ENCODE peak calls at places on chromosome 17, in five cellular contexts. B is A549, H is stomach, P is ovary, L is esophagus muscularis mucosa. T is an unnamed sample. For H3K4me1, the result is how much of the 10 kb centered on the place peaks cover.

GRCh38 chr17:55527520-55528118 is 16.4 kb upstream of the SMIM36 start:
- DNase-seq in B (peak), P (peak), L (no peak), H (no peak), T (no peak)

GRCh38 chr17:66941773-66942452 is 22.6 kb upstream of the CACNG4 start:
- DNase-seq in L (no peak), P (no peak), H (no peak), B (no peak), T (no peak)

GRCh38 chr17:38888842-38889241 is 19.0 kb downstream of the LASP1 start:
- DNase-seq in L (no peak), B (no peak), P (no peak), H (no peak), T (no peak)

GRCh38 chr17:1963250-1963649 is 61.9 kb downstream of the RTN4RL1 start:
- DNase-seq in H (no peak), B (no peak), L (no peak), P (no peak), T (no peak)

GRCh38 chr17:81393684-81394376 is 1.4 kb upstream of the BAHCC1 start:
- DNase-seq in P (peak), H (peak), L (peak), B (peak), T (peak)

GRCh38 chr17:51612692-51613091 is 352.3 kb downstream of the UTP18 start:
- DNase-seq in H (no peak), B (no peak), L (no peak), P (no peak), T (no peak)

GRCh38 chr17:74686761-74687160 is 26.0 kb downstream of the CD300LF start:
- DNase-seq in H (no peak), L (no peak), P (no peak), B (peak), T (no peak)

GRCh38 chr17:47806913-47807255 is 14.7 kb downstream of the OSBPL7 start:
- DNase-seq in B (no peak), P (no peak), L (no peak), H (peak), T (no peak)

GRCh38 chr17:75288784-75289121 is 480 bp downstream of the SLC25A19 start:
- DNase-seq in B (no peak), P (no peak), L (no peak), H (peak), T (peak)

GRCh38 chr17:17633310-17633709 is 41.8 kb upstream of the PEMT start:
- DNase-seq in P (no peak), H (no peak), L (no peak), B (no peak), T (no peak)

GRCh38 chr17:17635126-17635525 is 43.6 kb upstream of the PEMT start:
- DNase-seq in L (no peak), H (no peak), P (no peak), B (no peak), T (no peak)

GRCh38 chr17:17641621-17642409 is 39.4 kb upstream of the RAI1 start:
- DNase-seq in L (peak), B (peak), H (peak), P (peak), T (peak)

GRCh38 chr17:17638467-17638866 is 42.8 kb upstream of the RAI1 start:
- DNase-seq in L (no peak), B (no peak), P (no peak), H (no peak), T (no peak)

DNA sequence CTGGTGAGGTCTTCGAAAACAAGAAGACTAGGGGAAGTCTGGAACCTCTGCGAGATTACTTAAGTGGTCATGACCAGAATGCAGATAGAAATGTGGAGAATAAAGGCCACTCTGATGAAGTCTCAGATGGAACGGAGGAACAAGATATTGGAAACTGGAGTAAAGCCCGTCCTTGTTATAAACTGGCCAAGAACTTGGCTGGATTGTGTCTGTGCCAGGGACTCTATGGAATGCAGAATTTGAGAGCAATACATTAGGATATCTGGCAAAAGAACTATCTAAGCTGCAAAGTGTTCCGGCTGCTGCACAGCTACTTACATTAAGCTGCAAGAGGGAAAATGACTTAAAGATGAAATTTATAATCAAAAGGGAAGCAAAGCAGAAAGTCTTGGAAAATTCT is 44.8 kb upstream of the RAI1 start:
- DNase-seq in P (no peak), H (no peak), B (no peak), L (no peak), T (no peak)
- H3K27ac ChIP-seq in P (no peak), H (no peak), B (no peak), L (no peak), T (no peak)

GRCh38 chr17:36901506-36901905 is 35.8 kb upstream of the LHX1 start:
- DNase-seq in L (no peak), H (no peak), P (no peak), B (peak), T (no peak)
- TF ChIP-seq EP300 in L (no peak), H (no peak), P (no peak), B (no peak), T (no peak)

DNA sequence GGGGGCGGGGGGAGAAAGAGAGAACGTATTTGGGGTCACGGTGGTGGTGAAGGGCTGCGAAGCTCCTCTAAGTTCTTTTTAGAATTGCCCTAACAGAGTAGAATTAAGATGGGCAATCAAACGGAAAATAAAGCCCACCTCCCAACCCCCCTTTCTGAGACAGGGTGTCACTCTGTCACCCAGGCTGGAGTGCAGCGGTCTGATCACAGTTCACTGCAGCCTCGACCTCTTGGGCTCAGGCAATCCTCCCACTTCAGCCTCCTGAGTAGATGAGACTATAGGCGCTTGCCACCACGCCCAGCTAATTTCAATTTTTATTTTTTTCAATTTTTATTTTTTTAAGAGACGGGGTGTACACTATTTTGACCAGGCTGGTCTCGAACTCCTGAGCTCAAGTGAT is 710 bp upstream of the CAVIN1 start:
- DNase-seq in L (no peak), H (no peak), P (no peak), B (no peak), T (no peak)
- H3K4me1 ChIP-seq in L (half or more), H (under half), P (under half), B (half or more), T (half or more)

DNA sequence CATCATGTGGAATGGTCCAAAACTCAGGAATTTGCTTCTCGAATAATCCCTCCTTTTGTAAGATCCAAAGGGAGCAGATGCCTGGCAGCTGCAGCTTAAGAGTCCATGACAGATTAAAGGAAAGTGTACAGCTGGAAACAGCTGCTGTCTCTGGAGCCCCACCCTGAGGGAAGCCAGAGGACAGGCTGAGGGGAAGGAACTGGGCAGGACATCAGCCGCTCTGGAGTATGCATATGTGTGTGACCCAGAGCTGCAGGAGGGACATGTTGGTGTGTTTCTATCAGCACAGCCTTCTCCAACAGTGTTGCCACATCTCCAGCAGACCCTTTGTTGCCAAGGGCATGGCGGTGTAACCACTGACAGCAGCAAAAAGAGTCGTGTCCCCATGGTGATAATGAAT is 46.2 kb downstream of the CYB561 start:
- DNase-seq in P (peak), H (peak), L (no peak), B (no peak), T (no peak)
- H3K27ac ChIP-seq in P (no peak), H (no peak), L (peak), B (no peak), T (no peak)

GRCh38 chr17:76402711-76403110 is 18.3 kb downstream of the SPHK1 start:
- DNase-seq in H (no peak), P (no peak), L (no peak), B (no peak), T (no peak)

GRCh38 chr17:76405607-76405966 is 21.2 kb downstream of the SPHK1 start:
- DNase-seq in L (no peak), B (no peak), P (no peak), H (no peak), T (no peak)

GRCh38 chr17:76404256-76404655 is 19.8 kb downstream of the SPHK1 start:
- DNase-seq in P (no peak), H (no peak), B (no peak), L (no peak), T (no peak)

GRCh38 chr17:76405967-76406647 is 21.7 kb downstream of the SPHK1 start:
- DNase-seq in P (peak), B (no peak), H (peak), L (no peak), T (no peak)

GRCh38 chr17:76404976-76405563 is 20.7 kb downstream of the SPHK1 start:
- DNase-seq in L (no peak), P (peak), B (no peak), H (peak), T (no peak)
- TF ChIP-seq EP300 in L (no peak), P (no peak), B (no peak), H (no peak), T (no peak)

DNA sequence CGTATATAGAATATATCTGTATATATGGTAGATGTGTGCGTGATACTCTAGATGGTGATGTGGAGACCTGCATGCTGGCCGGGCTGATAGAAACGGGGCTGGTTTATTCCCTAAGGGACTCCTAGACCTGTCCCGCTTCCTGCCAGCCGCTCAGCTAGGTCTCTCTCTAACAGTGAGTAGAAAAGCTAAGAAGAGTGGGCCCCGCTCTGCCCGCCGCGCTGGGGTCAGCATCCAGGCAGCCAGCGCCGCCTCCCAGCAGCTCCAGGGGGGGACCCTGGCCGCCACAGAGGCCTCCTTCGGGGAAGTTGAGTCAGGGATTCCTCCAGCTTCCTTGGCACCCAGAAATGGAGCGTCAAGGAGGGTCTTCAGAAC is 9.4 kb downstream of the CYGB start:
- DNase-seq in B (no peak), P (peak), H (no peak), L (no peak), T (peak)
- H3K4me1 ChIP-seq in B (under half), P (under half), H (under half), L (half or more), T (half or more)

GRCh38 chr17:27559996-27560481 is 70.9 kb upstream of the LGALS9 start:
- DNase-seq in B (peak), L (no peak), P (peak), H (peak), T (no peak)
- H3K27ac ChIP-seq in B (peak), L (peak), P (no peak), H (no peak), T (peak)

DNA sequence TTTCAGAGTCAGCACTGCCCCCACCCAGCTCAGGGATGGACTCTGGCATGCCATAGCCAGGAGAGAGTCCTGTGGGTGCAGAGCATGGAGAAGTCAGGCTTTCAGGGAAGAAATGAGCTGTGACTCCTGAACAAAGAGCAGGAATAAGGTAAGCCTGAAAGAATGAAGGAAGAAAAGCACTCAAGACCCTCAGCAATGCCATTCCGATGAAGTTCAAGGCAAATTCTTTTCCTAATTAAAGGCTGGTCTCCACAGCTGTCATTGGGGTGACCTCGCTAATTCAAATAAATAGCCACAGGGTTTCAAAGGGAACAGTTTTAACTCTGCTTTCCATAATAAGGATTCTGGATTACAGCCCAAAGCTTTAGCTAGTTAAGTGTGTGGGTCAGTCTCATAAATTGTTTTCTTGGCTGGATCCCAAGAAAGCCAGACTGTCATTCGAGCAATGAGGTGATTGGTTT is 31.7 kb downstream of the TOM1L2 start:
- DNase-seq in P (no peak), B (no peak), H (no peak), L (no peak), T (no peak)
- TF ChIP-seq EP300 in P (no peak), B (no peak), H (no peak), L (no peak), T (no peak)

DNA sequence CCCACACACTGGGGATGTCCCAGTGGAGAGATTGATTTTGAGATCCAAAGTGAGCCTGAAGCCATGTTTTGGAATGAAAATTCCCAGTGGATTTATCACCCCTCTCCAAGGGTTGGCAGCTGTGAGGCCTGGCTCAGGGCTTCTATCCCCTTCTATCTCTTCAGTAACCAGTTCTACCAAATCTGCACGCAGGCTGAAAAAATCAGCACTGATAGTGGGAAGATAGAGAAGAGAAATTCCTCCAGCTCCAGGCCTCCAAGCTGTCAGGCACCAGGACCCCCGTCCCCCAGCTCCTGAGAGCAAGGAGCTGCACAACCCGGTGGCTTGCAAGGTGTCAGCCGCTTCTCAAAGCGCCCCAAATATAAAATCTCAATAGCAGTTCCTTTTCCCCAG is 1.0 kb downstream of the FLOT2 start:
- DNase-seq in H (no peak), B (no peak), P (no peak), L (no peak), T (no peak)
- H3K4me1 ChIP-seq in H (under half), B (under half), P (under half), L (half or more), T (under half)

DNA sequence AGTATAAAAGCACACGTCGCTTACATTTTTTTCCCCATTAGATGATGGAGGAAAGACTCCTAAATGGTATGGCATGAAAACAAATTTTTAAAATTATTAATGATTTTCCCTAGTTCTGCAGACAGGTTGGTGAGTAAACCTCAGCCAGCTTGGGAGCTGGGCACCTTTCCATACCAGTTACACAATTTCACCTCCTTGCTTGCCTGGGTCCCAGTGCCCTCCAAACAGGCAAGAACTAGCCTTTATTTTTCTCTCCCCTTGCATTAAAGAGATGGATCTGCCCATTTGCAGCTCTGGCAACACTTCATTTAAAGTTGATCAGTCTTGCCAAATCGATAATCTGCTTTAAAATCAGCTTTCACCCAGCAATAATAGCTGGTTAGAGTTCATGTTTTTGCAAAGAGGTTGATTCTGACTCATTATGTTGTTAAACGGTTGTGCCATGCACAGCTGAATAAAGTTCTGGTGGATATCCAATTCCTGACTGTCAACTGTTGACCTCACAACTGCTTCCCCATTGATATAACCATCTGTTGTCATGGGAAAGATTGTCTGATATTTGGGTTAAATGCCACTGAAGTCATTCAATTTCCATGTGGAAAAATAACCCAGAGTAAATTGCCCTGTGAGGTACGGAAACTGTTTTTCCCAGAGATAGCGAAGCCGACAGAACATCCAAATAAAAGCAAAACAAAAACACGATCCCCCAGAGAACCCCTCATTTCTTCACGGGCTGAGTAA is 1.3 kb downstream of the C17orf58 start:
- DNase-seq in P (peak), L (no peak), B (peak), H (peak), T (peak)
- H3K27ac ChIP-seq in P (no peak), L (peak), B (peak), H (no peak), T (no peak)